ENCODE peak calls at places on chromosome 5, in ten cellular contexts. C, I, G, Q, T, N, O, F, A and Z are unnamed samples. For H3K9me3, the result is how much of the 10 kb centered on the place peaks cover.

GRCh38 chr5:175163586-175164275 is 280.3 kb downstream of the DRD1 start:
- DNase-seq in F (no peak), T (no peak), N (no peak), I (no peak), C (no peak), Q (no peak), G (no peak), A (no peak), O (no peak), Z (no peak)

GRCh38 chr5:32027093-32027716 is 146.9 kb downstream of the GOLPH3 start:
- DNase-seq in A (no peak), T (no peak), O (no peak), N (no peak), I (no peak), Q (no peak), G (no peak), F (no peak), C (no peak), Z (no peak)

GRCh38 chr5:60495644-60496520 is 204.1 kb downstream of the DEPDC1B start:
- DNase-seq in G (no peak), N (no peak), T (no peak), A (no peak), Q (no peak), O (no peak), I (no peak), F (no peak), C (no peak), Z (no peak)

GRCh38 chr5:169067641-169068316 is 233.2 kb downstream of the SLIT3 start:
- DNase-seq in N (no peak), Q (no peak), I (no peak), C (no peak), A (no peak), G (no peak), F (no peak), O (no peak), T (no peak), Z (no peak)

GRCh38 chr5:54159153-54159836 is 151.1 kb downstream of the ARL15 start:
- DNase-seq in N (no peak), O (no peak), I (no peak), A (no peak), C (no peak), T (no peak), Q (no peak), G (no peak), F (no peak), Z (no peak)

GRCh38 chr5:163190762-163191161 is 246.6 kb upstream of the CCNG1 start:
- DNase-seq in Q (no peak), I (no peak), N (no peak), F (no peak), T (no peak), O (no peak), G (no peak), C (no peak), A (no peak), Z (no peak)

GRCh38 chr5:105903069-105903468 is 1767.7 kb downstream of the EFNA5 start:
- DNase-seq in A (no peak), C (no peak), I (no peak), F (no peak), Q (no peak), G (no peak), N (no peak), T (no peak), O (no peak), Z (no peak)

GRCh38 chr5:137679910-137680309 is 56.0 kb downstream of the KLHL3 start:
- DNase-seq in T (no peak), N (no peak), Q (no peak), C (no peak), A (no peak), F (no peak), O (no peak), I (no peak), G (no peak), Z (no peak)

GRCh38 chr5:112957970-112958773 is 18.4 kb upstream of the DCP2 start:
- DNase-seq in A (peak), T (no peak), O (peak), G (peak), I (peak), F (peak), N (no peak), C (no peak), Q (peak), Z (no peak)

GRCh38 chr5:131285637-131286399 is 22.0 kb downstream of the CDC42SE2 start:
- DNase-seq in F (no peak), A (no peak), O (no peak), N (no peak), I (no peak), G (no peak), Q (no peak), C (no peak), T (no peak), Z (no peak)

GRCh38 chr5:149895416-149896345 is 48.9 kb downstream of the PDE6A start:
- DNase-seq in N (no peak), F (no peak), O (no peak), Q (no peak), G (no peak), C (no peak), T (no peak), I (no peak), A (no peak), Z (no peak)

GRCh38 chr5:113177225-113177624 is 200.6 kb downstream of the DCP2 start:
- DNase-seq in I (no peak), C (no peak), Q (no peak), G (no peak), F (no peak), T (no peak), N (no peak), O (no peak), A (no peak), Z (no peak)

GRCh38 chr5:1745806-1746370 is 53.7 kb downstream of the MRPL36 start:
- DNase-seq in G (peak), C (peak), Q (no peak), F (peak), T (no peak), A (no peak), I (no peak), O (peak), N (no peak), Z (no peak)

GRCh38 chr5:153565822-153566221 is 75.4 kb downstream of the GRIA1 start:
- DNase-seq in F (no peak), C (no peak), Q (no peak), G (no peak), A (no peak), O (no peak), T (no peak), N (no peak), I (no peak), Z (no peak)

GRCh38 chr5:135211083-135211790 is 177.2 kb upstream of the PITX1 start:
- DNase-seq in C (no peak), N (no peak), I (no peak), F (no peak), O (no peak), T (no peak), G (no peak), A (no peak), Q (no peak), Z (no peak)

GRCh38 chr5:163916376-163916775 is 411.0 kb downstream of the MAT2B start:
- DNase-seq in A (no peak), G (no peak), T (no peak), N (no peak), O (no peak), Q (no peak), F (no peak), I (no peak), C (no peak), Z (no peak)

GRCh38 chr5:149442563-149443182 is 63.6 kb upstream of the IL17B start:
- DNase-seq in N (no peak), I (peak), G (peak), Q (peak), A (peak), F (peak), O (peak), C (peak), T (peak), Z (no peak)

GRCh38 chr5:2780421-2781171 is 29.1 kb upstream of the IRX2 start:
- DNase-seq in O (no peak), C (peak), T (no peak), I (peak), G (peak), F (no peak), N (no peak), Q (no peak), A (no peak), Z (no peak)

GRCh38 chr5:180785794-180786221 is 16.8 kb downstream of the MGAT1 start:
- DNase-seq in G (no peak), A (no peak), Q (peak), I (peak), C (no peak), N (no peak), O (peak), F (no peak), T (no peak), Z (no peak)
- H3K27ac ChIP-seq in G (peak), A (peak), Q (peak), I (peak), C (peak), N (peak), O (peak), F (peak), T (no peak), Z (peak)

GRCh38 chr5:9025942-9026341 is 519.9 kb downstream of the SEMA5A start:
- DNase-seq in A (no peak), O (no peak), C (no peak), F (no peak), N (no peak), Q (no peak), G (no peak), I (no peak), T (no peak), Z (no peak)
- H3K9me3 ChIP-seq in A (under half), O (under half), C (under half), F (under half), N (under half), Q (under half), G (under half), I (under half), T (under half), Z (under half)

GRCh38 chr5:115313052-115313451 is 16.6 kb upstream of the CCDC112 start:
- DNase-seq in G (no peak), A (no peak), N (no peak), Q (no peak), I (no peak), O (no peak), F (no peak), C (no peak), T (no peak), Z (no peak)
- TF ChIP-seq CTCF in G (no peak), A (no peak), N (no peak), Q (no peak), I (no peak), O (no peak), F (no peak), C (no peak), T (no peak), Z (no peak)

GRCh38 chr5:142110046-142110531 is 1.5 kb downstream of the NDFIP1 start:
- DNase-seq in I (no peak), G (no peak), A (no peak), N (no peak), Q (no peak), F (no peak), O (no peak), C (no peak), T (no peak), Z (no peak)

GRCh38 chr5:142109356-142110045 is 922 bp downstream of the NDFIP1 start:
- DNase-seq in G (no peak), I (peak), N (no peak), F (no peak), Q (no peak), A (peak), T (peak), O (no peak), C (no peak), Z (no peak)

GRCh38 chr5:142107729-142108431 is 699 bp upstream of the NDFIP1 start:
- DNase-seq in Q (no peak), I (no peak), T (no peak), O (no peak), G (no peak), F (no peak), A (no peak), C (no peak), N (no peak), Z (no peak)

GRCh38 chr5:142110988-142111687 is 2.6 kb downstream of the NDFIP1 start:
- DNase-seq in G (no peak), C (no peak), O (no peak), Q (no peak), A (no peak), F (no peak), I (no peak), N (no peak), T (no peak), Z (no peak)

DNA sequence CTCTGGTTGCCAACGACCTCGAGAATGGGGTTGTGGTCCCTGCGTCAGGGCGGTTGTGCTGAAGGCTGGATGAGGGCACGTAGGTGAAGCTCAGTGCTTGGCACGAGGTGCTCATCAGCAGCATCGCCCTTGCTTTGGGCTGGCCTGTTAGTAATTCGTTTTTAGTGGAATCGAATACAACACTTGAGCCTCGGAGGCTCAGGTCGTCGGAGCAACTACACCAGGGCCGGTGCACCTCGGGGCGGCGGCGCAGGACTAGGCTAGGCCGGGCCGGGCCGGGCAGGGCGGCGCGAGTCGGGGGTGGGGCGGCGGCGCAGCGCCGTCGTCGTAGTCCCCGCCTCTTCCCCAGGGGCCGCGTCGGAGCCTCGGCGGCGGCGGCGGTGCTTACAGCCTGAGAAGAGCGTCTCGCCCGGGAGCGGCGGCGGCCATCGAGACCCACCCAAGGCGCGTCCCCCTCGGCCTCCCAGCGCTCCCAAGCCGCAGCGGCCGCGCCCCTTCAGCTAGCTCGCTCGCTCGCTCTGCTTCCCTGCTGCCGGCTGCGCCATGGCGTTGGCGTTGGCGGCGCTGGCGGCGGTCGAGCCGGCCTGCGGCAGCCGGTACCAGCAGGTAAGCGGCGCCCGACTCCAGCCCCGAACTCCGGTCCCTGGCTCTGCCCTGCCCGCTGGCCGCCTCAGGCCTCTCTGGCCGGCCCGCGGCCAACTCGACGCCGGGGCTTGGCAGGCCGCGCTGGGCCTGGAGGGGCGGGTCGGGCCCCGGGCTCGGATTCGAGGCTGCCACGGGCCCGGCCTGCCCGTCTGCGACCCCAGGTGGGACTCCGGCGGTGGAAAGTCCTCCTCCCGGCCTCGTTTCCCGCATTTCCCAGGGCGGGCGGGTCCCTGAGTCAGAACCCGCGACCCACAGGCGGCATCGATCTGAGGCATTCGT is at the start of gene NDFIP1:
- DNase-seq in Q (no peak), A (peak), I (peak), O (peak), N (peak), F (peak), G (peak), T (peak), C (peak), Z (peak)
- H3K27ac ChIP-seq in Q (peak), A (peak), I (peak), O (peak), N (peak), F (peak), G (peak), T (peak), C (peak), Z (peak)

GRCh38 chr5:17928571-17928970 is 294.3 kb downstream of the TAF11L14 start:
- DNase-seq in A (no peak), G (no peak), F (no peak), I (no peak), N (no peak), O (no peak), C (no peak), T (no peak), Q (no peak), Z (peak)
- H3K9me3 ChIP-seq in A (under half), G (under half), F (under half), I (under half), N (under half), O (under half), C (under half), T (under half), Q (under half), Z (under half)

GRCh38 chr5:100790170-100790665 is 112.9 kb downstream of the ST8SIA4 start:
- DNase-seq in O (no peak), T (no peak), A (no peak), C (no peak), N (no peak), G (no peak), I (peak), F (no peak), Q (no peak), Z (no peak)
- TF ChIP-seq CTCF in O (peak), T (no peak), A (no peak), C (no peak), N (no peak), G (no peak), I (peak), F (no peak), Q (no peak), Z (no peak)

GRCh38 chr5:96110289-96110688 is 148.6 kb upstream of the ELL2 start:
- DNase-seq in G (no peak), C (no peak), O (no peak), A (no peak), I (no peak), F (no peak), T (no peak), Q (no peak), N (no peak), Z (no peak)
- H3K27ac ChIP-seq in G (no peak), C (no peak), O (no peak), A (no peak), I (no peak), F (no peak), T (no peak), Q (no peak), N (peak), Z (no peak)

GRCh38 chr5:9033524-9033923 is 512.4 kb downstream of the SEMA5A start:
- DNase-seq in I (no peak), O (no peak), F (no peak), G (no peak), Q (no peak), T (no peak), C (no peak), A (no peak), N (no peak), Z (no peak)
- H3K9me3 ChIP-seq in I (under half), O (under half), F (under half), G (under half), Q (under half), T (under half), C (under half), A (under half), N (under half), Z (under half)

GRCh38 chr5:68255305-68256130 is 40.0 kb downstream of the PIK3R1 start:
- DNase-seq in G (no peak), A (no peak), T (no peak), F (no peak), N (no peak), I (no peak), C (no peak), O (no peak), Q (no peak), Z (no peak)
- TF ChIP-seq CTCF in G (no peak), A (no peak), T (no peak), F (no peak), N (no peak), I (no peak), C (no peak), O (no peak), Q (no peak), Z (no peak)

DNA sequence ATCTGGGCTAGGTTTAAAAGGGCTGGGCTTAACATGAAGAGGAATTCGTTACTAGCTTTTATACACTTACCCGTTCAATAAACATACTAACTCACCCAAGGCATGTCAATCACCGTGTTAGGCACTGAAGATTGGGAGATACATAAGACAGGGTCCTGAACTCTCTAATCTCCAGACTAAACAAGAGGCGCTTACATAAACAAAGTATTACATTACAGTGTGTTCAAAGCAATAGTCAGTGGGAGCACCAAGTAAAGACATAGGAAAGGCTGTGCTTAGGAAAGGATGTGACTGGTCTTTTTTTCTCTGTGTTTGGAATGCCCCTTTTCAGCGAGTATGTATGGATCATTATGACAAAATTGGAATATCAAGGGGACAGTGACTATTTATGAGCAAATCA is 203.6 kb upstream of the ADRA1B start:
- DNase-seq in A (no peak), G (no peak), T (no peak), C (no peak), Q (no peak), O (no peak), F (no peak), I (no peak), N (no peak), Z (no peak)
- H3K27ac ChIP-seq in A (no peak), G (no peak), T (no peak), C (no peak), Q (no peak), O (no peak), F (no peak), I (no peak), N (no peak), Z (no peak)